ENCODE peak calls at places on chromosome 4, in five cellular contexts. One of them, this sample, is unnamed.

GRCh38 chr4:152258804-152259708 is 276.8 kb downstream of the FBXW7 start:
- DNase-seq in suprapubic skin: no peak
- DNase-seq in PC-9: no peak
- DNase-seq in body of pancreas: no peak
- DNase-seq in psoas muscle: no peak
- DNase-seq in this sample: no peak

GRCh38 chr4:171588146-171588545 is 225.1 kb upstream of the GALNTL6 start:
- DNase-seq in psoas muscle: no peak
- DNase-seq in PC-9: no peak
- DNase-seq in suprapubic skin: no peak
- DNase-seq in body of pancreas: no peak
- DNase-seq in this sample: no peak

GRCh38 chr4:78749258-78749971 is 26.7 kb upstream of the BMP2K start:
- DNase-seq in body of pancreas: no peak
- DNase-seq in PC-9: no peak
- DNase-seq in psoas muscle: no peak
- DNase-seq in suprapubic skin: no peak
- DNase-seq in this sample: no peak

GRCh38 chr4:40954119-40954668 is 204.4 kb downstream of the NSUN7 start:
- DNase-seq in psoas muscle: no peak
- DNase-seq in PC-9: no peak
- DNase-seq in body of pancreas: no peak
- DNase-seq in suprapubic skin: no peak
- DNase-seq in this sample: no peak

GRCh38 chr4:108762559-108763225 is at the start of gene ETNPPL:
- DNase-seq in PC-9: no peak
- DNase-seq in psoas muscle: peak
- DNase-seq in suprapubic skin: no peak
- DNase-seq in body of pancreas: peak
- DNase-seq in this sample: no peak

GRCh38 chr4:136863756-136864155 is 668.5 kb downstream of the PCDH18 start:
- DNase-seq in suprapubic skin: no peak
- DNase-seq in PC-9: no peak
- DNase-seq in body of pancreas: no peak
- DNase-seq in psoas muscle: no peak
- DNase-seq in this sample: no peak

GRCh38 chr4:150316332-150317205 is 238.3 kb downstream of the DCLK2 start:
- DNase-seq in PC-9: no peak
- DNase-seq in suprapubic skin: no peak
- DNase-seq in psoas muscle: no peak
- DNase-seq in body of pancreas: no peak
- DNase-seq in this sample: no peak

GRCh38 chr4:169250796-169251195 is 20.0 kb downstream of the SH3RF1 start:
- DNase-seq in body of pancreas: no peak
- DNase-seq in suprapubic skin: no peak
- DNase-seq in psoas muscle: no peak
- DNase-seq in PC-9: no peak
- DNase-seq in this sample: no peak

GRCh38 chr4:172481802-172482508 is 668.8 kb downstream of the GALNTL6 start:
- DNase-seq in psoas muscle: no peak
- DNase-seq in PC-9: no peak
- DNase-seq in body of pancreas: no peak
- DNase-seq in suprapubic skin: no peak
- DNase-seq in this sample: no peak

GRCh38 chr4:55318135-55318534 is 27.9 kb upstream of the SRD5A3 start:
- DNase-seq in psoas muscle: no peak
- DNase-seq in body of pancreas: no peak
- DNase-seq in PC-9: no peak
- DNase-seq in suprapubic skin: no peak
- DNase-seq in this sample: no peak

GRCh38 chr4:15938182-15938581 is 358 bp downstream of the FGFBP1 start:
- DNase-seq in suprapubic skin: no peak
- DNase-seq in body of pancreas: peak
- DNase-seq in psoas muscle: no peak
- DNase-seq in PC-9: peak
- DNase-seq in this sample: no peak

GRCh38 chr4:106104276-106104675 is 209.0 kb downstream of the NPNT start:
- DNase-seq in psoas muscle: no peak
- DNase-seq in PC-9: no peak
- DNase-seq in suprapubic skin: no peak
- DNase-seq in body of pancreas: no peak
- DNase-seq in this sample: no peak

GRCh38 chr4:19945979-19946380 is 305.7 kb upstream of the SLIT2 start:
- DNase-seq in PC-9: no peak
- DNase-seq in psoas muscle: no peak
- DNase-seq in body of pancreas: peak
- DNase-seq in suprapubic skin: no peak
- DNase-seq in this sample: no peak

GRCh38 chr4:4673070-4673469 is 131.2 kb upstream of the STX18 start:
- DNase-seq in suprapubic skin: no peak
- DNase-seq in body of pancreas: no peak
- DNase-seq in PC-9: peak
- DNase-seq in psoas muscle: no peak
- DNase-seq in this sample: no peak

GRCh38 chr4:54657194-54657555 is 582 bp upstream of the KIT start:
- DNase-seq in body of pancreas: no peak
- DNase-seq in suprapubic skin: no peak
- DNase-seq in PC-9: no peak
- DNase-seq in psoas muscle: no peak
- DNase-seq in this sample: no peak

GRCh38 chr4:145481164-145481941 is at the start of gene SMAD1:
- DNase-seq in psoas muscle: peak
- DNase-seq in suprapubic skin: peak
- DNase-seq in body of pancreas: peak
- DNase-seq in PC-9: peak
- DNase-seq in this sample: peak

GRCh38 chr4:2415213-2415612 is 3.2 kb downstream of the ZFYVE28 start:
- DNase-seq in psoas muscle: no peak
- DNase-seq in PC-9: no peak
- DNase-seq in suprapubic skin: no peak
- DNase-seq in body of pancreas: no peak
- DNase-seq in this sample: no peak

GRCh38 chr4:184110452-184110851 is 107.2 kb downstream of the ENPP6 start:
- DNase-seq in psoas muscle: no peak
- DNase-seq in body of pancreas: no peak
- DNase-seq in suprapubic skin: no peak
- DNase-seq in PC-9: no peak
- DNase-seq in this sample: no peak

GRCh38 chr4:111890412-111890811 is 254.8 kb upstream of the FAM241A start:
- DNase-seq in psoas muscle: no peak
- DNase-seq in body of pancreas: no peak
- DNase-seq in PC-9: no peak
- DNase-seq in suprapubic skin: no peak
- DNase-seq in this sample: no peak

GRCh38 chr4:184330008-184330400 is 112.3 kb upstream of the ENPP6 start:
- DNase-seq in body of pancreas: peak
- DNase-seq in PC-9: no peak
- DNase-seq in psoas muscle: no peak
- DNase-seq in suprapubic skin: peak
- DNase-seq in this sample: no peak

GRCh38 chr4:55458611-55459010 is 62.9 kb downstream of the TMEM165 start:
- DNase-seq in PC-9: no peak
- DNase-seq in suprapubic skin: no peak
- DNase-seq in body of pancreas: no peak
- DNase-seq in psoas muscle: no peak
- DNase-seq in this sample: no peak

GRCh38 chr4:147492761-147493160 is 11.9 kb downstream of the EDNRA start:
- DNase-seq in body of pancreas: no peak
- DNase-seq in psoas muscle: no peak
- DNase-seq in PC-9: no peak
- DNase-seq in suprapubic skin: no peak
- DNase-seq in this sample: no peak

GRCh38 chr4:165474784-165475705 is 96.2 kb downstream of the CPE start:
- DNase-seq in body of pancreas: no peak
- DNase-seq in PC-9: no peak
- DNase-seq in suprapubic skin: no peak
- DNase-seq in psoas muscle: no peak
- DNase-seq in this sample: no peak

GRCh38 chr4:16449381-16449780 is 223.1 kb upstream of the TAPT1 start:
- DNase-seq in psoas muscle: no peak
- DNase-seq in PC-9: no peak
- DNase-seq in suprapubic skin: no peak
- DNase-seq in body of pancreas: no peak
- DNase-seq in this sample: no peak

DNA sequence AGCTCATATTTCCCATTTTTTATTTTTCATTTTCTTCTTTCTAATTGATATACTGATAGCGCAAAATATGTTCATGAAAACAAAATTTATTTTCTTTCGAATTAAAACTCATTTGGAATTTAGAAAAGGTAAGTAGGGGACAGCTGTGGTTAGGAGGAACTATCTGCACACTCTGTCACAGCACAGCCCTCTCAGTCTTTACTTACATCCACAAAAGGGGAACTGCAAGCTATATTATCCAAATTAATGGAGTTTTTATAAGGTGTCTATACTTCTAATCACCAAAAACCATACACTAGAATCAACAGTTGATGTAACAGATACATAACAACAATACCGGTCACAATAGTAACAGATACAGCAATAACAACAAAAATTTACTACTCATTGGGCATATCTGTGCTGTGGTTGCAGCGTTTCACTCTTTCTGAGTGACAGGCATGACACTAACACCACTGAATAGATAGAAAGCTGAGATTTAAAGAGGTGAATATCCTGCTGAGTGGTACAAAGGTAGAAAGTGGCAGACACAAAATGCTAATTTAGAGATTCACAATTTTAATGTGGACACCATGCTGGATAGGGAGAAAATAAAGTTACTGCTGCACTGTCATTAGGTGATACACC is 160.7 kb downstream of the PPP3CA start:
- DNase-seq in body of pancreas: no peak
- DNase-seq in suprapubic skin: no peak
- DNase-seq in PC-9: no peak
- DNase-seq in psoas muscle: no peak
- DNase-seq in this sample: no peak
- H3K27ac ChIP-seq in body of pancreas: no peak
- H3K27ac ChIP-seq in suprapubic skin: no peak
- H3K27ac ChIP-seq in PC-9: no peak
- H3K27ac ChIP-seq in psoas muscle: no peak
- H3K27ac ChIP-seq in this sample: no peak

DNA sequence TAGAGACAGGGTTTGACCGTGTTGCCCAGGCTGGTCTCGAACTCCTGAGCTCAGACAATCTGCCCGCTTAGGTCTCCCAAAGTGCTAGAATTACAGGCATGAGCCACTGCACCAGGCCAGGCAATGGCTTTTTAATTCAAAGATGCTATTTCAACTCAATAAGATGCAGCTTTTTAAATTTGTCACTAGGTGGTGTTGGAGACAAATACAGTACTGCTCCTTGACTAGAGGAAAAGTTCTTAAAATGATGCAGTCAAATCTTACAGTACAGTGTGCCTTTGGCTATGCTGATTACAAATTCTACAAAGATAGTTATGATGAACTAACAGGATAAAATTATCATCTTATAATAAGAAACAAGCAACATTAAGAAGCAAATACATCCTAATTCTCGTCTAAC is 441.1 kb downstream of the KCNIP4 start:
- DNase-seq in PC-9: no peak
- DNase-seq in body of pancreas: no peak
- DNase-seq in psoas muscle: no peak
- DNase-seq in suprapubic skin: no peak
- DNase-seq in this sample: no peak
- TF ChIP-seq CTCF in PC-9: peak
- TF ChIP-seq CTCF in body of pancreas: no peak
- TF ChIP-seq CTCF in psoas muscle: no peak
- TF ChIP-seq CTCF in suprapubic skin: no peak
- TF ChIP-seq CTCF in this sample: no peak

GRCh38 chr4:139760558-139760957 is 94.9 kb downstream of the MGST2 start:
- DNase-seq in psoas muscle: no peak
- DNase-seq in PC-9: no peak
- DNase-seq in suprapubic skin: no peak
- DNase-seq in body of pancreas: no peak
- DNase-seq in this sample: no peak
- H3K27ac ChIP-seq in psoas muscle: no peak
- H3K27ac ChIP-seq in PC-9: no peak
- H3K27ac ChIP-seq in suprapubic skin: no peak
- H3K27ac ChIP-seq in body of pancreas: no peak
- H3K27ac ChIP-seq in this sample: no peak

DNA sequence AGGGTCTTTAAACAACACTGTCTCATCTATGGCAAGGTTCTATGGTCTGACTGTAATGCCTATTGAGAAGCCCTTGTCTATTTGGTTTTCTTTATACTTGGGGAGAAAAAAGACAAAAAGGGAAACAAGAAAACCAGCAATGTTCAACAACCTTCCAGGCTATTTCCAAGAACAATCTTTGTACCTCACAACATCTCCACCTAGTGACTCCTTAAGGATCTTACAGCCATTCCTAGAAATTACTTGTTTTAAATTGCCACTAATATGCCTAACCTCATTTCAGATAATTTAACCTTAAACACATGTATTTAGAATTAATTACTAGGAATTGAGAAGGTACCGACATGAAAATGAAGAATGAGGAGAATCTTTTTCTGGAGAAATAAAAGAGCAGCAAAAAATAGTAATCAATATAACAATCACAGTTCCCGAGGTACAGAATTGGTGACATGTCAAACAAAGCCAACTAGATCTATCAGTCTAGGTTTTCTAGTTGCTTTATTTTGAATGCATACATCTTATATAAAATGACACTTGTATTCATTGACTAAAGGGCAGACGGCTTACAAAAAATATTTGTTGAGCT is 1.6 kb upstream of the RBM46 start:
- DNase-seq in body of pancreas: no peak
- DNase-seq in PC-9: no peak
- DNase-seq in suprapubic skin: no peak
- DNase-seq in psoas muscle: no peak
- DNase-seq in this sample: no peak
- TF ChIP-seq CTCF in body of pancreas: peak
- TF ChIP-seq CTCF in PC-9: peak
- TF ChIP-seq CTCF in suprapubic skin: no peak
- TF ChIP-seq CTCF in psoas muscle: no peak
- TF ChIP-seq CTCF in this sample: peak

GRCh38 chr4:174402470-174403176 is 118.9 kb downstream of the CEP44 start:
- DNase-seq in PC-9: no peak
- DNase-seq in suprapubic skin: no peak
- DNase-seq in body of pancreas: no peak
- DNase-seq in psoas muscle: no peak
- DNase-seq in this sample: no peak
- H3K27ac ChIP-seq in PC-9: no peak
- H3K27ac ChIP-seq in suprapubic skin: no peak
- H3K27ac ChIP-seq in body of pancreas: no peak
- H3K27ac ChIP-seq in psoas muscle: no peak
- H3K27ac ChIP-seq in this sample: no peak

GRCh38 chr4:1031956-1032795 is 20.8 kb downstream of the FGFRL1 start:
- DNase-seq in psoas muscle: no peak
- DNase-seq in suprapubic skin: no peak
- DNase-seq in PC-9: no peak
- DNase-seq in body of pancreas: no peak
- DNase-seq in this sample: no peak
- TF ChIP-seq CTCF in psoas muscle: no peak
- TF ChIP-seq CTCF in suprapubic skin: no peak
- TF ChIP-seq CTCF in PC-9: no peak
- TF ChIP-seq CTCF in body of pancreas: peak
- TF ChIP-seq CTCF in this sample: no peak

GRCh38 chr4:60089546-60090273 is 1110.4 kb upstream of the ADGRL3 start:
- DNase-seq in PC-9: no peak
- DNase-seq in body of pancreas: no peak
- DNase-seq in suprapubic skin: no peak
- DNase-seq in psoas muscle: no peak
- DNase-seq in this sample: no peak
- H3K27ac ChIP-seq in PC-9: no peak
- H3K27ac ChIP-seq in body of pancreas: no peak
- H3K27ac ChIP-seq in suprapubic skin: no peak
- H3K27ac ChIP-seq in psoas muscle: no peak
- H3K27ac ChIP-seq in this sample: no peak

This sample was measured in thoracic aorta.